ENCODE peak calls at places on chromosomes 13 and 19, in nine cellular contexts. H, X, Z, T, N, D, P, L and C are unnamed samples.

GRCh38 chr13:51523082-51523518 is 61.2 kb upstream of the WDFY2 start:
- DNase-seq in T (peak; percentile 76), P (no peak), L (no peak), H (no peak), N (no peak), X (peak; percentile 5), D (no peak), Z (peak; percentile 37), C (no peak)

GRCh38 chr13:31110617-31111016 is 51.1 kb downstream of the HSPH1 start:
- DNase-seq in L (no peak), P (no peak), X (no peak), H (no peak), Z (no peak), N (no peak), T (no peak), D (no peak), C (no peak)

GRCh38 chr13:36453518-36453917 is 21.2 kb downstream of the CCNA1 start:
- DNase-seq in D (no peak), H (no peak), T (no peak), N (no peak), P (no peak), X (no peak), Z (no peak), L (no peak), C (no peak)

GRCh38 chr19:42291437-42291815 is 10.5 kb upstream of the PRR19 start:
- DNase-seq in H (no peak), P (no peak), N (no peak), D (no peak), T (no peak), Z (no peak), L (no peak), X (no peak), C (no peak)

GRCh38 chr13:107351305-107351704 is 783.4 kb upstream of the ARGLU1 start:
- DNase-seq in Z (no peak), P (no peak), D (no peak), T (no peak), X (no peak), L (no peak), H (no peak), N (no peak), C (no peak)

GRCh38 chr13:111974065-111974640 is 92.8 kb upstream of the SOX1 start:
- DNase-seq in N (no peak), Z (no peak), D (no peak), H (no peak), X (no peak), L (peak; percentile 8), T (no peak), P (no peak), C (no peak)

GRCh38 chr19:4094761-4095487 is 28.2 kb upstream of the ZBTB7A start:
- DNase-seq in X (no peak), L (no peak), T (no peak), H (no peak), Z (no peak), P (no peak), N (no peak), D (no peak), C (no peak)

GRCh38 chr19:1241417-1242095 is at the start of gene ATP5F1D:
- DNase-seq in N (peak; percentile 96), D (no peak), X (peak; percentile 95), Z (peak; percentile 89), H (peak; percentile 98), T (peak; percentile 92), L (peak; percentile 89), P (peak; percentile 95), C (peak; percentile 98)

GRCh38 chr19:30237146-30237545 is 135.0 kb upstream of the ZNF536 start:
- DNase-seq in T (no peak), H (no peak), L (no peak), D (no peak), X (no peak), P (no peak), N (no peak), Z (no peak), C (no peak)

GRCh38 chr13:51988988-51989618 is 22.1 kb downstream of the ATP7B start:
- DNase-seq in X (no peak), T (no peak), Z (no peak), D (no peak), N (no peak), H (no peak), L (no peak), P (no peak), C (no peak)

GRCh38 chr13:39186205-39186880 is 148.1 kb downstream of the NHLRC3 start:
- DNase-seq in T (no peak), N (no peak), Z (no peak), D (no peak), H (no peak), X (no peak), L (no peak), P (peak; percentile 13), C (no peak)

GRCh38 chr19:3565177-3565576 is 7.6 kb upstream of the HMG20B start:
- DNase-seq in T (no peak), D (no peak), Z (no peak), P (no peak), N (no peak), L (no peak), X (no peak), H (no peak), C (no peak)

GRCh38 chr13:43114504-43114903 is 91.1 kb downstream of the DNAJC15 start:
- DNase-seq in Z (no peak), L (no peak), T (no peak), P (no peak), X (no peak), D (no peak), H (no peak), N (no peak), C (no peak)

GRCh38 chr13:42812311-42812710 is 30.9 kb downstream of the FAM216B start:
- DNase-seq in D (no peak), N (no peak), L (no peak), Z (no peak), P (no peak), H (no peak), T (no peak), X (no peak), C (no peak)

GRCh38 chr13:43698743-43699142 is 88.0 kb downstream of the ENOX1 start:
- DNase-seq in X (peak; percentile 5), D (no peak), L (no peak), H (no peak), P (no peak), Z (no peak), N (no peak), T (no peak), C (no peak)

GRCh38 chr13:22073718-22074117 is 402.8 kb downstream of the FGF9 start:
- DNase-seq in Z (no peak), D (no peak), P (no peak), N (no peak), T (no peak), X (no peak), L (no peak), H (no peak), C (no peak)

GRCh38 chr19:43618921-43619261 is 538 bp downstream of the ZNF428 start:
- DNase-seq in T (peak; percentile 82), P (no peak), D (no peak), L (no peak), Z (peak; percentile 65), X (no peak), N (no peak), H (no peak), C (no peak)

GRCh38 chr13:60627071-60627686 is 230.2 kb downstream of the TDRD3 start:
- DNase-seq in P (no peak), H (no peak), X (peak; percentile 13), Z (no peak), N (no peak), L (peak; percentile 22), T (peak; percentile 48), D (no peak), C (no peak)

GRCh38 chr13:30341815-30342570 is 34.6 kb upstream of the KATNAL1 start:
- DNase-seq in H (peak; percentile 92), X (peak; percentile 81), Z (no peak), N (peak; percentile 89), T (no peak), L (peak; percentile 33), P (peak; percentile 82), D (peak; percentile 61), C (peak; percentile 85)

GRCh38 chr19:13007292-13008045 is 12.2 kb downstream of the NFIX start:
- DNase-seq in H (no peak), Z (no peak), D (no peak), P (no peak), X (peak; percentile 75), N (peak; percentile 73), L (no peak), T (no peak), C (peak; percentile 91)
- H3K27ac ChIP-seq in H (no peak overlapping the region), Z (no peak overlapping the region), D (peak overlapping the region; percentile 97), P (peak overlapping the region; percentile 72), X (peak overlapping the region; percentile 63), N (peak overlapping the region; percentile 95), L (peak overlapping the region; percentile 80), T (no peak overlapping the region), C (peak overlapping the region; percentile 83)

GRCh38 chr19:11165486-11166030 is 10.0 kb upstream of the SPC24 start:
- DNase-seq in X (no peak), P (no peak), T (no peak), D (no peak), N (no peak), H (no peak), Z (no peak), L (no peak), C (no peak)
- H3K27ac ChIP-seq in X (peak overlapping the region; percentile 9), P (peak overlapping the region; percentile 82), T (no peak overlapping the region), D (peak overlapping the region; percentile 93), N (peak overlapping the region; percentile 86), H (peak overlapping the region; percentile 9), Z (no peak overlapping the region), L (peak overlapping the region; percentile 70), C (peak overlapping the region; percentile 67)

GRCh38 chr13:75621147-75621546 is 15.0 kb upstream of the LMO7 start:
- DNase-seq in N (no peak), T (no peak), X (no peak), D (no peak), L (no peak), Z (no peak), H (no peak), P (no peak), C (no peak)
- H3K27ac ChIP-seq in N (no peak overlapping the region), T (no peak overlapping the region), X (no peak overlapping the region), D (no peak overlapping the region), L (no peak overlapping the region), Z (no peak overlapping the region), H (no peak overlapping the region), P (no peak overlapping the region), C (no peak overlapping the region)

GRCh38 chr13:109144693-109145437 is 515.5 kb downstream of the MYO16 start:
- DNase-seq in D (no peak), H (no peak), X (no peak), P (no peak), N (no peak), L (no peak), Z (no peak), T (no peak), C (no peak)

GRCh38 chr13:109146393-109146792 is 517.0 kb downstream of the MYO16 start:
- DNase-seq in T (no peak), N (no peak), X (no peak), D (no peak), P (no peak), H (no peak), Z (no peak), L (no peak), C (no peak)

GRCh38 chr13:109148243-109148642 is 518.8 kb downstream of the MYO16 start:
- DNase-seq in N (no peak), Z (no peak), H (no peak), L (no peak), X (no peak), P (no peak), T (no peak), D (no peak), C (no peak)

GRCh38 chr13:109145631-109146030 is 516.2 kb downstream of the MYO16 start:
- DNase-seq in N (no peak), D (no peak), L (no peak), Z (peak; percentile 15), H (no peak), X (peak; percentile 57), P (peak; percentile 30), T (peak; percentile 50), C (no peak)

GRCh38 chr13:109146912-109147624 is 517.7 kb downstream of the MYO16 start:
- DNase-seq in Z (no peak), L (no peak), H (no peak), P (no peak), T (no peak), X (no peak), D (no peak), N (no peak), C (no peak)
- H3K27ac ChIP-seq in Z (no peak overlapping the region), L (no peak overlapping the region), H (no peak overlapping the region), P (no peak overlapping the region), T (no peak overlapping the region), X (no peak overlapping the region), D (no peak overlapping the region), N (no peak overlapping the region), C (no peak overlapping the region)